ENCODE peak calls at places on chromosomes 1 and 21, in eight cellular contexts. B is SK-N-MC, K is posterior cingulate gyrus, M is NCI-H1105 treated with DMSO at 0.1 percent for 48 hours, O is NCI-H345, H is activated T-helper 1 cell treated with Interleukin-2 at 50 U/mL for 16 hours, A is amniotic stem cell, S is RPMI8226. I is an unnamed sample.

GRCh38 chr1:22831729-22832413 is 121.2 kb downstream of the EPHB2 start:
- DNase-seq in B (no peak), K (no peak), M (no peak), O (no peak), H (no peak), A (peak), S (no peak), I (peak)

GRCh38 chr21:45724345-45724961 is 80.9 kb downstream of the PCBP3 start:
- DNase-seq in B (no peak), K (peak), M (no peak), O (no peak), H (no peak), A (no peak), S (no peak), I (no peak)

GRCh38 chr1:53066941-53067738 is 5.1 kb downstream of the PODN start:
- DNase-seq in B (no peak), K (no peak), M (no peak), O (no peak), H (no peak), A (no peak), S (no peak), I (no peak)

GRCh38 chr1:93338426-93338825 is 7.3 kb upstream of the DR1 start:
- DNase-seq in B (no peak), K (no peak), M (no peak), O (no peak), H (no peak), A (peak), S (no peak), I (no peak)

GRCh38 chr1:53838654-53838974 is 518 bp upstream of the NDC1 start:
- DNase-seq in B (no peak), K (no peak), M (no peak), O (no peak), H (no peak), A (no peak), S (no peak), I (no peak)

GRCh38 chr1:115251856-115252255 is 86.2 kb downstream of the NGF start:
- DNase-seq in B (peak), K (no peak), M (no peak), O (no peak), H (no peak), A (peak), S (no peak), I (peak)

GRCh38 chr1:91549041-91549735 is 48.5 kb downstream of the CDC7 start:
- DNase-seq in B (no peak), K (no peak), M (no peak), O (no peak), H (peak), A (no peak), S (no peak), I (no peak)

GRCh38 chr1:185245466-185245865 is 71.6 kb downstream of the IVNS1ABP start:
- DNase-seq in B (no peak), K (no peak), M (no peak), O (no peak), H (no peak), A (no peak), S (no peak), I (no peak)

GRCh38 chr1:26375081-26375480 is 2.5 kb upstream of the ZNF683 start:
- DNase-seq in B (no peak), K (no peak), M (no peak), O (no peak), H (no peak), A (no peak), S (no peak), I (no peak)

GRCh38 chr1:46616277-46617107 is at the start of gene MOB3C:
- DNase-seq in B (no peak), K (peak), M (no peak), O (peak), H (peak), A (peak), S (peak), I (no peak)

GRCh38 chr1:162822391-162823200 is 32.1 kb downstream of the HSD17B7 start:
- DNase-seq in B (no peak), K (peak), M (peak), O (peak), H (no peak), A (no peak), S (no peak), I (no peak)

GRCh38 chr1:24385160-24385939 is 28.2 kb downstream of the STPG1 start:
- DNase-seq in B (no peak), K (no peak), M (no peak), O (no peak), H (no peak), A (no peak), S (peak), I (no peak)

GRCh38 chr1:205963352-205963751 is 20.1 kb upstream of the SLC26A9 start:
- DNase-seq in B (no peak), K (no peak), M (no peak), O (no peak), H (no peak), A (no peak), S (no peak), I (no peak)

GRCh38 chr1:96370752-96371151 is 350.8 kb upstream of the PTBP2 start:
- DNase-seq in B (peak), K (no peak), M (no peak), O (no peak), H (no peak), A (no peak), S (no peak), I (no peak)

GRCh38 chr1:93079685-93080141 is 630 bp downstream of the MTF2 start:
- DNase-seq in B (no peak), K (peak), M (peak), O (peak), H (no peak), A (no peak), S (peak), I (no peak)

GRCh38 chr1:45177452-45177851 is 29.0 kb downstream of the ZSWIM5 start:
- DNase-seq in B (no peak), K (no peak), M (no peak), O (no peak), H (no peak), A (no peak), S (no peak), I (no peak)

GRCh38 chr1:41768538-41768937 is 150.2 kb downstream of the HIVEP3 start:
- DNase-seq in B (no peak), K (no peak), M (no peak), O (no peak), H (no peak), A (no peak), S (no peak), I (no peak)

GRCh38 chr1:39631361-39632331 is 7.8 kb downstream of the HEYL start:
- DNase-seq in B (no peak), K (no peak), M (no peak), O (no peak), H (no peak), A (no peak), S (no peak), I (no peak)

GRCh38 chr1:212414328-212415106 is at the start of gene PACC1:
- DNase-seq in B (peak), K (peak), M (peak), O (peak), H (peak), A (peak), S (peak), I (peak)

GRCh38 chr1:160544647-160545046 is 21.6 kb upstream of the SLAMF6 start:
- DNase-seq in B (no peak), K (no peak), M (no peak), O (no peak), H (no peak), A (no peak), S (peak), I (no peak)